ENCODE peak calls at places on chromosomes 16 and 17, in nine cellular contexts. A is PC-3; S is cardiac muscle cell; C is CD8-positive, alpha-beta memory T cell; K is CD8-positive, alpha-beta T cell; T is colonic mucosa; H is testis; G is OCI-LY7; W is effector memory CD4-positive, alpha-beta T cell. M is an unnamed sample. For H3K36me3, the result is how much of the 10 kb centered on the place peaks cover.

GRCh38 chr16:31471875-31472558 is at the start of gene TGFB1I1:
- DNase-seq in W (no peak), T (peak), G (no peak), C (no peak), H (peak), K (no peak), A (peak), S (peak), M (peak)

GRCh38 chr16:69563605-69564580 is 1.9 kb upstream of the NFAT5 start:
- DNase-seq in C (peak), K (peak), G (peak), W (peak), A (peak), T (peak), H (no peak), S (peak), M (no peak)

GRCh38 chr16:31472559-31473203 is 729 bp downstream of the TGFB1I1 start:
- DNase-seq in W (no peak), G (no peak), A (peak), C (peak), H (peak), T (peak), K (no peak), S (peak), M (peak)

GRCh38 chr16:17358846-17359245 is 111.9 kb downstream of the XYLT1 start:
- DNase-seq in W (no peak), T (no peak), H (no peak), G (no peak), S (no peak), K (no peak), C (no peak), A (no peak), M (no peak)

GRCh38 chr17:7716901-7717755 is at the start of gene DNAH2:
- DNase-seq in T (peak), H (peak), A (peak), K (no peak), C (no peak), W (no peak), S (peak), G (no peak), M (peak)

GRCh38 chr16:50884066-50884860 is 142.4 kb downstream of the CYLD start:
- DNase-seq in W (no peak), T (no peak), G (peak), S (no peak), H (peak), K (no peak), A (peak), C (no peak), M (no peak)

GRCh38 chr17:61504697-61505096 is 52.5 kb downstream of the TBX4 start:
- DNase-seq in S (peak), C (no peak), G (no peak), T (no peak), W (no peak), A (peak), K (no peak), H (no peak), M (no peak)

GRCh38 chr17:77597421-77598240 is 360.9 kb upstream of the TNRC6C start:
- DNase-seq in C (no peak), H (no peak), S (no peak), G (no peak), W (no peak), A (no peak), T (no peak), K (no peak), M (no peak)

GRCh38 chr17:51078009-51078592 is 42.6 kb downstream of the SPAG9 start:
- DNase-seq in K (no peak), W (no peak), T (no peak), G (no peak), S (no peak), A (no peak), H (no peak), C (no peak), M (no peak)

GRCh38 chr17:64580384-64581307 is 73.9 kb downstream of the CEP95 start:
- DNase-seq in C (no peak), A (no peak), H (no peak), T (no peak), K (no peak), W (no peak), G (no peak), S (no peak), M (no peak)

GRCh38 chr16:29860218-29860617 is 2.8 kb downstream of the CDIPT start:
- DNase-seq in C (no peak), S (no peak), K (no peak), T (no peak), H (no peak), W (no peak), A (no peak), G (no peak), M (no peak)

GRCh38 chr17:48106802-48107136 is 797 bp upstream of the SNX11 start:
- DNase-seq in W (no peak), K (no peak), G (no peak), T (peak), H (no peak), A (no peak), C (no peak), S (no peak), M (no peak)

GRCh38 chr17:1244606-1245012 is 25.6 kb upstream of the BHLHA9 start:
- DNase-seq in K (no peak), G (no peak), C (no peak), T (no peak), W (no peak), S (peak), H (no peak), A (no peak), M (no peak)

GRCh38 chr16:8683640-8684039 is 9.2 kb downstream of the ABAT start:
- DNase-seq in C (no peak), H (no peak), W (no peak), T (no peak), S (no peak), A (no peak), G (no peak), K (no peak), M (no peak)

GRCh38 chr17:35373984-35374765 is 754 bp upstream of the SLFN11 start:
- DNase-seq in K (no peak), W (peak), C (peak), S (peak), A (peak), H (peak), T (peak), G (no peak), M (peak)

GRCh38 chr17:42221886-42222745 is 27.8 kb upstream of the GHDC start:
- DNase-seq in T (no peak), H (peak), A (no peak), K (peak), G (peak), W (peak), S (peak), C (peak), M (peak)

GRCh38 chr17:45302649-45303173 is 14.1 kb downstream of the MAP3K14 start:
- DNase-seq in C (no peak), H (peak), A (no peak), T (no peak), S (peak), W (no peak), G (peak), K (no peak), M (no peak)

GRCh38 chr17:34242553-34242952 is 12.5 kb upstream of the CCL2 start:
- DNase-seq in G (peak), S (no peak), C (no peak), W (no peak), H (no peak), T (no peak), K (no peak), A (no peak), M (no peak)

GRCh38 chr16:87416826-87417471 is 24.8 kb downstream of the MAP1LC3B start:
- DNase-seq in A (peak), H (peak), C (no peak), G (peak), K (no peak), S (peak), T (peak), W (no peak), M (no peak)

GRCh38 chr17:74404802-74405201 is 27.1 kb upstream of the GPRC5C start:
- DNase-seq in T (no peak), K (no peak), G (no peak), C (no peak), A (peak), H (no peak), S (no peak), W (no peak), M (no peak)

GRCh38 chr16:31128711-31129567 is 6.6 kb downstream of the PRSS8 start:
- DNase-seq in K (no peak), W (no peak), S (no peak), T (peak), H (peak), A (peak), G (no peak), C (no peak), M (no peak)

GRCh38 chr17:18859256-18859655 is 1.3 kb downstream of the PRPSAP2 start:
- DNase-seq in S (peak), G (peak), T (no peak), W (no peak), K (no peak), H (no peak), A (peak), C (no peak), M (no peak)

GRCh38 chr17:78338860-78339259 is 21.0 kb downstream of the SOCS3 start:
- DNase-seq in S (no peak), T (peak), A (peak), W (no peak), C (no peak), K (no peak), G (no peak), H (no peak), M (no peak)

GRCh38 chr17:57636985-57637667 is 108.0 kb downstream of the CCDC182 start:
- DNase-seq in G (peak), H (no peak), T (no peak), C (no peak), K (no peak), A (peak), W (no peak), S (no peak), M (no peak)

GRCh38 chr17:61442878-61443474 is 9.2 kb upstream of the TBX4 start:
- DNase-seq in S (no peak), W (no peak), H (no peak), A (no peak), G (no peak), T (no peak), C (no peak), K (no peak), M (no peak)

GRCh38 chr16:68823401-68823800 is 19.9 kb upstream of the TANGO6 start:
- DNase-seq in S (peak), H (no peak), G (no peak), A (no peak), C (no peak), T (no peak), K (no peak), W (no peak), M (peak)

GRCh38 chr16:9297437-9298113 is 206.1 kb downstream of the HAPSTR1 start:
- DNase-seq in K (no peak), S (no peak), T (no peak), G (peak), W (no peak), A (peak), C (no peak), H (peak), M (no peak)

GRCh38 chr17:50905460-50905803 is 39.3 kb upstream of the TOB1 start:
- DNase-seq in C (no peak), T (no peak), G (no peak), A (no peak), H (no peak), W (no peak), K (no peak), S (no peak), M (no peak)

GRCh38 chr17:74742153-74742515 is 5.1 kb downstream of the RAB37 start:
- DNase-seq in A (peak), K (peak), C (peak), W (no peak), S (no peak), G (peak), T (no peak), H (no peak), M (peak)

GRCh38 chr16:30619643-30620042 is 9.5 kb upstream of the ZNF689 start:
- DNase-seq in S (no peak), W (no peak), C (no peak), A (no peak), K (no peak), T (no peak), H (no peak), G (no peak), M (no peak)

GRCh38 chr17:54771409-54771808 is 129.2 kb upstream of the TOM1L1 start:
- DNase-seq in T (no peak), H (no peak), A (no peak), S (no peak), C (no peak), G (no peak), W (no peak), K (no peak), M (no peak)

GRCh38 chr17:79743614-79744013 is 12.9 kb downstream of the ENPP7 start:
- DNase-seq in A (no peak), T (no peak), C (no peak), K (no peak), W (no peak), S (no peak), G (no peak), H (no peak), M (no peak)

GRCh38 chr16:77213542-77214108 is 14.4 kb downstream of the SYCE1L start:
- DNase-seq in T (no peak), C (no peak), H (no peak), S (peak), A (peak), K (no peak), G (no peak), W (no peak), M (peak)

GRCh38 chr17:77174928-77175720 is 34.4 kb downstream of the SEC14L1 start:
- DNase-seq in K (no peak), H (peak), G (no peak), W (no peak), A (no peak), C (no peak), S (no peak), T (no peak), M (no peak)

GRCh38 chr17:17150450-17150804 is 55.7 kb downstream of the PLD6 start:
- DNase-seq in K (no peak), G (no peak), H (no peak), S (no peak), T (no peak), C (no peak), W (no peak), A (no peak), M (no peak)
- H3K36me3 ChIP-seq in K (under half), G (under half), H (under half), S (half or more), T (under half), C (under half), W (under half), A (half or more), M (half or more)

GRCh38 chr16:84700518-84701277 is 898 bp downstream of the USP10 start:
- DNase-seq in T (peak), C (peak), W (peak), K (peak), S (no peak), H (peak), A (peak), G (peak), M (no peak)

GRCh38 chr16:84703671-84704070 is 3.9 kb downstream of the USP10 start:
- DNase-seq in H (no peak), C (no peak), S (no peak), G (no peak), K (no peak), W (no peak), T (no peak), A (no peak), M (no peak)

GRCh38 chr16:84694980-84695379 is 4.8 kb upstream of the USP10 start:
- DNase-seq in W (no peak), G (no peak), K (no peak), C (no peak), H (no peak), A (no peak), T (no peak), S (no peak), M (no peak)

GRCh38 chr16:84699712-84700517 is at the start of gene USP10:
- DNase-seq in K (peak), A (peak), C (peak), W (peak), G (peak), T (peak), S (peak), H (peak), M (peak)

DNA sequence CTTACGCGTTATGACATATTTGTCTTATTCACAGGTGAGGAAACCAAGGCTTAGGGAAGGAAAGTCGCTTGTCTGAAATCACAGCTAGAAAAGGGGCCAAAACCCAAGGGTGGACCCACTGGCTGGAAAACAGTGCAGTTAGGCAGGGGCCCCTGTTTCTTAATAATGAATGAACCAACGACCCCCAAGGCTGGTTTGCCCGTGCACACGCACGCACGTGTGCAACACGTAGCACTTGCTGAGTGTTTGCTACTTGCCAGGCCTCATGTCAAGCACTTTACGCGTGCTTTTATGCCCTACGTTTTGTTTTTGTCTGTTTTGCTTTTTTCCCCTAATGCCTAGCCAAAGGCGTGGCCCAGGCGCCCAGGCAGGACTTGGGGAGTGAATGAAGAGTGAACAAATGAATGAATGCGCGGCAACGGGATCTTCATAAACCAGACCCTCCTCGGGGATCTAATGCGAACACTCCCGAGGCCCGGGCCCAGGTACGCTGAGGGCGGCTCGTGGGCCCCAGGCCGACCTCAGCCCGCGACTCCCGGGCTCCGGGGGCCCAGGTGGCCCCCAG is 571 bp upstream of the USP10 start:
- DNase-seq in C (no peak), T (peak), A (peak), G (no peak), S (no peak), K (no peak), H (peak), W (no peak), M (no peak)
- H3K27ac ChIP-seq in C (peak), T (peak), A (no peak), G (peak), S (peak), K (no peak), H (no peak), W (peak), M (peak)

DNA sequence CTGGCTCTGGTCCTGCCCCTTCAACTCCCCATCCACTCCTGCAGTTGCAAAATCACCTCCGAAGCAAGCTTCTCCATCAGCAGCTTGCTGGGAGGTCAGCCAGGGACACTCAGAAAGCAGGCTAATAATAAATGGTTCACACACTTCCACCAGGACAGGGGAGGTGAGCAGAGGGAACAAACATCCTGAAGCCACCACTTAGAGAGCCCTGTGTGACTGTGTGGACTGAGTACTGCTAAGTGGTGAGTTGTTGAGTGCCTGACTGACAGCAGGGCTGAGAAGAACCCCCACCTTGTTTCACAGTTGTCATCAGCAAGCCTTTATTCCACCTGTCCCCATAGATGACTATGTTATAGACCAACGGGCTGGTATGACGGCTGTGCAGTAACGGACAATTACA is 213.9 kb downstream of the CBLN1 start:
- DNase-seq in C (no peak), K (no peak), S (no peak), T (no peak), A (no peak), G (no peak), W (no peak), H (no peak), M (no peak)
- H3K36me3 ChIP-seq in C (under half), K (under half), S (under half), T (under half), A (under half), G (under half), W (under half), H (under half), M (under half)

GRCh38 chr17:40109471-40109824 is 9.1 kb upstream of the NR1D1 start:
- DNase-seq in C (no peak), T (no peak), H (no peak), K (no peak), S (no peak), G (no peak), A (no peak), W (no peak), M (no peak)
- H3K27ac ChIP-seq in C (no peak), T (peak), H (peak), K (no peak), S (peak), G (no peak), A (no peak), W (peak), M (no peak)

DNA sequence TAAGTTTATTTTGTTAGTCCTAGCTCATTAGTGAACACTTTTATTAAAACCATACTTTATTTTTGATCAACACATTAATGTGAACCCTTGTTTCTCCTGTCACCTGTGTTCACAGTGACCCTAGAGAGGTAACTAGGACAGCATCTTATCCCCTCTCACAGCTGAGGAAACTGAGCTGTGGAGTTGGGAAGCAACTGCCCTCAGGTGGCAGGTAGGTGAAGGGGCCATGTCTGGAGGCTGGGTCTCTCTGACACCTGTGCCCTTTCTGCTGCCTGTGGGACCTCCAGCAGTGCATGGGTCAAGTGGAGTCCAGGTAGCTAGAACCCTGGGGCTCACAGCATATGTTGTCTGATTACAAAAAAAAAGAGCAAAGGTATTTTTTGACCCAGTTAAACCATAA is 22.9 kb upstream of the SLC12A3 start:
- DNase-seq in A (no peak), S (no peak), G (no peak), W (no peak), K (no peak), T (no peak), C (no peak), H (no peak), M (no peak)
- H3K36me3 ChIP-seq in A (under half), S (under half), G (half or more), W (under half), K (under half), T (under half), C (under half), H (under half), M (half or more)

GRCh38 chr17:39365252-39365651 is 36.2 kb downstream of the FBXL20 start:
- DNase-seq in A (no peak), G (no peak), H (no peak), C (no peak), T (no peak), K (no peak), S (peak), W (no peak), M (no peak)

GRCh38 chr17:39360537-39360936 is 40.9 kb downstream of the FBXL20 start:
- DNase-seq in G (no peak), S (peak), T (no peak), A (no peak), C (no peak), K (no peak), H (peak), W (no peak), M (no peak)

GRCh38 chr17:39364236-39365025 is 37.0 kb downstream of the FBXL20 start:
- DNase-seq in T (no peak), K (no peak), C (no peak), H (no peak), A (no peak), W (no peak), G (no peak), S (no peak), M (no peak)

GRCh38 chr17:39361064-39361463 is 40.4 kb downstream of the FBXL20 start:
- DNase-seq in W (no peak), K (no peak), C (no peak), A (no peak), T (no peak), S (no peak), G (no peak), H (no peak), M (no peak)

GRCh38 chr17:39365872-39366271 is 35.6 kb downstream of the FBXL20 start:
- DNase-seq in T (no peak), K (no peak), C (no peak), G (no peak), A (no peak), W (no peak), H (no peak), S (no peak), M (no peak)
- H3K27ac ChIP-seq in T (no peak), K (no peak), C (peak), G (no peak), A (no peak), W (no peak), H (peak), S (no peak), M (no peak)